ENCODE peak calls at places on chromosomes 2 and 18, in seven cellular contexts. One of them, this sample, is unnamed.
A peak's percentile ranks its signal among the peaks of the same experiment; 100 is the strongest.

GRCh38 chr2:100105678-100106054 is 36.7 kb downstream of the AFF3 start:
- DNase-seq in MM.1S: no peak
- DNase-seq in transverse colon: no peak
- DNase-seq in esophagus muscularis mucosa: peak; percentile 92
- DNase-seq in left ventricle myocardium inferior: no peak
- DNase-seq in spleen: no peak
- DNase-seq in heart left ventricle: no peak
- DNase-seq in this sample: no peak

GRCh38 chr2:39584283-39584972 is 81.3 kb upstream of the TMEM178A start:
- DNase-seq in MM.1S: no peak
- DNase-seq in transverse colon: no peak
- DNase-seq in esophagus muscularis mucosa: no peak
- DNase-seq in left ventricle myocardium inferior: no peak
- DNase-seq in spleen: no peak
- DNase-seq in heart left ventricle: no peak
- DNase-seq in this sample: no peak

GRCh38 chr2:138536302-138536701 is 34.7 kb downstream of the SPOPL start:
- DNase-seq in MM.1S: no peak
- DNase-seq in transverse colon: no peak
- DNase-seq in esophagus muscularis mucosa: no peak
- DNase-seq in left ventricle myocardium inferior: no peak
- DNase-seq in spleen: no peak
- DNase-seq in heart left ventricle: no peak
- DNase-seq in this sample: no peak

GRCh38 chr2:199663157-199663556 is 187.8 kb downstream of the FTCDNL1 start:
- DNase-seq in MM.1S: peak; percentile 28
- DNase-seq in transverse colon: no peak
- DNase-seq in esophagus muscularis mucosa: no peak
- DNase-seq in left ventricle myocardium inferior: no peak
- DNase-seq in spleen: no peak
- DNase-seq in heart left ventricle: no peak
- DNase-seq in this sample: no peak

GRCh38 chr2:139360654-139361053 is 580.5 kb upstream of the NXPH2 start:
- DNase-seq in MM.1S: no peak
- DNase-seq in transverse colon: peak; percentile 8
- DNase-seq in esophagus muscularis mucosa: no peak
- DNase-seq in left ventricle myocardium inferior: no peak
- DNase-seq in spleen: no peak
- DNase-seq in heart left ventricle: no peak
- DNase-seq in this sample: no peak

GRCh38 chr2:159589286-159589685 is 27.1 kb downstream of the BAZ2B start:
- DNase-seq in MM.1S: no peak
- DNase-seq in transverse colon: no peak
- DNase-seq in esophagus muscularis mucosa: no peak
- DNase-seq in left ventricle myocardium inferior: no peak
- DNase-seq in spleen: no peak
- DNase-seq in heart left ventricle: no peak
- DNase-seq in this sample: no peak

GRCh38 chr2:137947714-137948336 is 16.4 kb upstream of the HNMT start:
- DNase-seq in MM.1S: peak; percentile 61
- DNase-seq in transverse colon: peak; percentile 73
- DNase-seq in esophagus muscularis mucosa: no peak
- DNase-seq in left ventricle myocardium inferior: peak; percentile 71
- DNase-seq in spleen: no peak
- DNase-seq in heart left ventricle: peak; percentile 81
- DNase-seq in this sample: peak; percentile 91

GRCh38 chr2:28471214-28471613 is 24.6 kb upstream of the PLB1 start:
- DNase-seq in MM.1S: no peak
- DNase-seq in transverse colon: no peak
- DNase-seq in esophagus muscularis mucosa: no peak
- DNase-seq in left ventricle myocardium inferior: no peak
- DNase-seq in spleen: peak; percentile 65
- DNase-seq in heart left ventricle: no peak
- DNase-seq in this sample: no peak

GRCh38 chr2:46273225-46273863 is 23.9 kb upstream of the EPAS1 start:
- DNase-seq in MM.1S: no peak
- DNase-seq in transverse colon: no peak
- DNase-seq in esophagus muscularis mucosa: no peak
- DNase-seq in left ventricle myocardium inferior: no peak
- DNase-seq in spleen: no peak
- DNase-seq in heart left ventricle: no peak
- DNase-seq in this sample: no peak

GRCh38 chr2:46518848-46519247 is 39.5 kb downstream of the TMEM247 start:
- DNase-seq in MM.1S: no peak
- DNase-seq in transverse colon: no peak
- DNase-seq in esophagus muscularis mucosa: peak; percentile 91
- DNase-seq in left ventricle myocardium inferior: peak; percentile 62
- DNase-seq in spleen: no peak
- DNase-seq in heart left ventricle: peak; percentile 73
- DNase-seq in this sample: no peak

GRCh38 chr2:134193006-134193405 is 60.9 kb upstream of the MGAT5 start:
- DNase-seq in MM.1S: no peak
- DNase-seq in transverse colon: no peak
- DNase-seq in esophagus muscularis mucosa: no peak
- DNase-seq in left ventricle myocardium inferior: no peak
- DNase-seq in spleen: no peak
- DNase-seq in heart left ventricle: no peak
- DNase-seq in this sample: no peak

DNA sequence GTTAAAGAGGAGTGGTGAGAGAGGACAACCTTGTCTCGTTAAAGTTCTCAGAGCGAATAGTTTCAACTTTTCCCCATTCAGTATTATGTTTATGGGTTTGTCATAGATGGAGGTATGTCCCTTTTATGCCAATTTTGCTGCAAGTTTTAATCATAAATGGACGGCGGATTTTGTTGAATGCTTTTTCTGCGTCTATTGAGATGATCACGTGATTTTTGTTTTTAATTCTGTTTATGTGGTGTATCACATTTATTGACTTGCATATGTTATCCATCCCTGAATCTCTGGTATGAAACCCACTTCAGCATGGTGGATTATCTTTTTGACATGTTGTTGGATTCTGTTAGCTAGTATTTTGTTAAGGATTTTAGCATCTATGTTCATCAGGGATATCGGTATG is 1123.8 kb upstream of the KLHL29 start:
- DNase-seq in MM.1S: no peak
- DNase-seq in transverse colon: no peak
- DNase-seq in esophagus muscularis mucosa: no peak
- DNase-seq in left ventricle myocardium inferior: no peak
- DNase-seq in spleen: no peak
- DNase-seq in heart left ventricle: no peak
- DNase-seq in this sample: no peak
- H3K9me3 ChIP-seq in MM.1S: no peaks in the 10 kb centered on the region
- H3K9me3 ChIP-seq in transverse colon: no peaks in the 10 kb centered on the region
- H3K9me3 ChIP-seq in esophagus muscularis mucosa: no peaks in the 10 kb centered on the region
- H3K9me3 ChIP-seq in left ventricle myocardium inferior: peaks cover 19% of the 10 kb centered on the region
- H3K9me3 ChIP-seq in spleen: peaks cover 20% of the 10 kb centered on the region
- H3K9me3 ChIP-seq in heart left ventricle: no peaks in the 10 kb centered on the region
- H3K9me3 ChIP-seq in this sample: no peaks in the 10 kb centered on the region

DNA sequence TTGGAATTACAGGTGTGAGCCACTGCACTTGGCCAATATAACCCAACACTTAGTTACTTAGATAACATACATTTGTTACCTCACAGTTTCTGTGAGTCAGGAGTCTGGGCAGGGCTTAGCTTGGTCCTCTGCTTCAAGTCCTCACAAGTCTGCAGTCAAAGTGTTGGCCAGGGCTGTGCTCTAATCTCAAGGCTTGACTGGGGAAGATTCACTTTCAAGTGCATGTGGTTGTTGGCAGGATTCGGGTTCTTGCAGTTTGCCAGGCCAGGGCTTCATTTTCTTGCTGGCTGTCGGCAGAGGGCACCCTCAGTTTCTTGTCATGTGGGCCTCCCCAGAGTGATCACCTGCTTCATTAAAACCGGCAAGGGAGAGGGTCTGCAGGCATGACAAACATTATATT is 103.7 kb downstream of the SLC4A3 start:
- DNase-seq in MM.1S: no peak
- DNase-seq in transverse colon: no peak
- DNase-seq in esophagus muscularis mucosa: peak; percentile 57
- DNase-seq in left ventricle myocardium inferior: no peak
- DNase-seq in spleen: no peak
- DNase-seq in heart left ventricle: no peak
- DNase-seq in this sample: no peak
- TF ChIP-seq CTCF in MM.1S: peak; percentile 7
- TF ChIP-seq CTCF in transverse colon: no peak
- TF ChIP-seq CTCF in esophagus muscularis mucosa: no peak
- TF ChIP-seq CTCF in left ventricle myocardium inferior: no peak
- TF ChIP-seq CTCF in spleen: no peak
- TF ChIP-seq CTCF in heart left ventricle: no peak
- TF ChIP-seq CTCF in this sample: no peak

GRCh38 chr2:86533589-86533988 is 29.7 kb downstream of the CHMP3 start:
- DNase-seq in MM.1S: no peak
- DNase-seq in transverse colon: no peak
- DNase-seq in esophagus muscularis mucosa: no peak
- DNase-seq in left ventricle myocardium inferior: no peak
- DNase-seq in spleen: no peak
- DNase-seq in heart left ventricle: no peak
- DNase-seq in this sample: no peak
- H3K9me3 ChIP-seq in MM.1S: no peaks in the 10 kb centered on the region
- H3K9me3 ChIP-seq in transverse colon: peaks cover 3% of the 10 kb centered on the region
- H3K9me3 ChIP-seq in esophagus muscularis mucosa: no peaks in the 10 kb centered on the region
- H3K9me3 ChIP-seq in left ventricle myocardium inferior: peaks cover 11% of the 10 kb centered on the region
- H3K9me3 ChIP-seq in spleen: peaks cover 17% of the 10 kb centered on the region
- H3K9me3 ChIP-seq in heart left ventricle: no peaks in the 10 kb centered on the region
- H3K9me3 ChIP-seq in this sample: no peaks in the 10 kb centered on the region

GRCh38 chr18:59938686-59939085 is 38.9 kb downstream of the PMAIP1 start:
- DNase-seq in MM.1S: no peak
- DNase-seq in transverse colon: no peak
- DNase-seq in esophagus muscularis mucosa: no peak
- DNase-seq in left ventricle myocardium inferior: no peak
- DNase-seq in spleen: no peak
- DNase-seq in heart left ventricle: no peak
- DNase-seq in this sample: no peak
- TF ChIP-seq CTCF in MM.1S: no peak
- TF ChIP-seq CTCF in transverse colon: no peak
- TF ChIP-seq CTCF in esophagus muscularis mucosa: no peak
- TF ChIP-seq CTCF in left ventricle myocardium inferior: no peak
- TF ChIP-seq CTCF in spleen: no peak
- TF ChIP-seq CTCF in heart left ventricle: no peak
- TF ChIP-seq CTCF in this sample: no peak

GRCh38 chr2:45224996-45225380 is 215.7 kb upstream of the SIX2 start:
- DNase-seq in MM.1S: no peak
- DNase-seq in transverse colon: no peak
- DNase-seq in esophagus muscularis mucosa: peak; percentile 34
- DNase-seq in left ventricle myocardium inferior: no peak
- DNase-seq in spleen: no peak
- DNase-seq in heart left ventricle: no peak
- DNase-seq in this sample: no peak

GRCh38 chr2:45223531-45223930 is 214.3 kb upstream of the SIX2 start:
- DNase-seq in MM.1S: no peak
- DNase-seq in transverse colon: no peak
- DNase-seq in esophagus muscularis mucosa: peak; percentile 86
- DNase-seq in left ventricle myocardium inferior: no peak
- DNase-seq in spleen: no peak
- DNase-seq in heart left ventricle: no peak
- DNase-seq in this sample: no peak

GRCh38 chr2:45232824-45233223 is 223.6 kb upstream of the SIX2 start:
- DNase-seq in MM.1S: no peak
- DNase-seq in transverse colon: no peak
- DNase-seq in esophagus muscularis mucosa: no peak
- DNase-seq in left ventricle myocardium inferior: no peak
- DNase-seq in spleen: no peak
- DNase-seq in heart left ventricle: no peak
- DNase-seq in this sample: no peak

GRCh38 chr2:45224321-45224995 is 215.2 kb upstream of the SIX2 start:
- DNase-seq in MM.1S: peak; percentile 67
- DNase-seq in transverse colon: no peak
- DNase-seq in esophagus muscularis mucosa: peak; percentile 77
- DNase-seq in left ventricle myocardium inferior: no peak
- DNase-seq in spleen: no peak
- DNase-seq in heart left ventricle: no peak
- DNase-seq in this sample: no peak

GRCh38 chr2:45227347-45227746 is 218.1 kb upstream of the SIX2 start:
- DNase-seq in MM.1S: no peak
- DNase-seq in transverse colon: no peak
- DNase-seq in esophagus muscularis mucosa: peak; percentile 24
- DNase-seq in left ventricle myocardium inferior: no peak
- DNase-seq in spleen: no peak
- DNase-seq in heart left ventricle: no peak
- DNase-seq in this sample: no peak
- H3K9me3 ChIP-seq in MM.1S: no peaks in the 10 kb centered on the region
- H3K9me3 ChIP-seq in transverse colon: no peaks in the 10 kb centered on the region
- H3K9me3 ChIP-seq in esophagus muscularis mucosa: no peaks in the 10 kb centered on the region
- H3K9me3 ChIP-seq in left ventricle myocardium inferior: peaks cover 5% of the 10 kb centered on the region
- H3K9me3 ChIP-seq in spleen: peaks cover 9% of the 10 kb centered on the region
- H3K9me3 ChIP-seq in heart left ventricle: no peaks in the 10 kb centered on the region
- H3K9me3 ChIP-seq in this sample: no peaks in the 10 kb centered on the region

GRCh38 chr18:8479826-8480225 is 129.4 kb upstream of the RAB12 start:
- DNase-seq in MM.1S: no peak
- DNase-seq in transverse colon: no peak
- DNase-seq in esophagus muscularis mucosa: no peak
- DNase-seq in left ventricle myocardium inferior: no peak
- DNase-seq in spleen: no peak
- DNase-seq in heart left ventricle: no peak
- DNase-seq in this sample: no peak

GRCh38 chr18:8477615-8478014 is 131.6 kb upstream of the RAB12 start:
- DNase-seq in MM.1S: no peak
- DNase-seq in transverse colon: no peak
- DNase-seq in esophagus muscularis mucosa: no peak
- DNase-seq in left ventricle myocardium inferior: no peak
- DNase-seq in spleen: no peak
- DNase-seq in heart left ventricle: no peak
- DNase-seq in this sample: no peak

GRCh38 chr18:8480506-8481328 is 128.5 kb upstream of the RAB12 start:
- DNase-seq in MM.1S: peak; percentile 7
- DNase-seq in transverse colon: no peak
- DNase-seq in esophagus muscularis mucosa: no peak
- DNase-seq in left ventricle myocardium inferior: peak; percentile 20
- DNase-seq in spleen: no peak
- DNase-seq in heart left ventricle: peak; percentile 47
- DNase-seq in this sample: peak; percentile 21

GRCh38 chr18:8478166-8478967 is 130.9 kb upstream of the RAB12 start:
- DNase-seq in MM.1S: peak; percentile 58
- DNase-seq in transverse colon: peak; percentile 57
- DNase-seq in esophagus muscularis mucosa: no peak
- DNase-seq in left ventricle myocardium inferior: peak; percentile 44
- DNase-seq in spleen: peak; percentile 88
- DNase-seq in heart left ventricle: peak; percentile 37
- DNase-seq in this sample: peak; percentile 74

DNA sequence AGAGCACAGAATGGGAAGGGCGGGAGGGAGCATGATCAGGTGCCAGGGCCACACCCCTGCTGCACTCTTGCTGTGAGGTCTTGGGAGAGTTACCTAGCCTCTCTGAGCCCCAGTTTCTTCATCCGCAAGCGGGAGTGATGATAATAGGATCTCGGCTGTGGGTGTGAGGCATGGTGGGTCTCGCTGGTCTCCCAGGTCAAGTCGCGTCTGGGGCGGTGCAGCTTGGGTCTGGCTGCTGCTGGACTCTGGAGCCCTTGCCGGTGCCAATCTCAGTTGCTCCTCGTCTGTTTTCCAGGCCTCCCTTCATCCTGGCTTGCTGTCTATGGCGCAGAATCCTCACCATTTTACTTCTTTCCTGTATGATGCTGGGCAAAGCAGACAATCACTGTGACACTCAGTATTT is 130.3 kb upstream of the RAB12 start:
- DNase-seq in MM.1S: no peak
- DNase-seq in transverse colon: no peak
- DNase-seq in esophagus muscularis mucosa: no peak
- DNase-seq in left ventricle myocardium inferior: no peak
- DNase-seq in spleen: no peak
- DNase-seq in heart left ventricle: no peak
- DNase-seq in this sample: no peak
- TF ChIP-seq CTCF in MM.1S: no peak
- TF ChIP-seq CTCF in transverse colon: no peak
- TF ChIP-seq CTCF in esophagus muscularis mucosa: no peak
- TF ChIP-seq CTCF in left ventricle myocardium inferior: peak; percentile 8
- TF ChIP-seq CTCF in spleen: no peak
- TF ChIP-seq CTCF in heart left ventricle: no peak
- TF ChIP-seq CTCF in this sample: no peak